ENCODE peak calls at places on chromosomes 2 and 18, in five cellular contexts. I is ACHN; A is activated naive CD4-positive, alpha-beta T cell treated with anti-CD3 and anti-CD28 coated beads, Interleukin-2, amount 50 U/mL, for 16 hours; K is LoVo; N is NCI-H187 treated with DMSO at 0.1 percent for 48 hours. D is an unnamed sample.

GRCh38 chr18:77103991-77104521 is 28.5 kb downstream of the MBP start:
- DNase-seq in A (no peak), N (no peak), K (no peak), I (no peak), D (no peak)

GRCh38 chr2:72118386-72118785 is 29.3 kb downstream of the CYP26B1 start:
- DNase-seq in N (no peak), I (no peak), K (no peak), A (no peak), D (no peak)

GRCh38 chr2:53768233-53768542 is 584 bp downstream of the CHAC2 start:
- DNase-seq in N (no peak), K (peak), I (peak), A (peak), D (peak)

GRCh38 chr2:1656326-1656960 is 87.9 kb downstream of the PXDN start:
- DNase-seq in K (no peak), A (no peak), N (no peak), I (peak), D (no peak)

GRCh38 chr2:160324161-160324768 is 124.2 kb upstream of the ITGB6 start:
- DNase-seq in K (peak), I (peak), A (peak), N (no peak), D (peak)

GRCh38 chr2:121699421-121700328 is 37.0 kb downstream of the NIFK start:
- DNase-seq in K (peak), N (no peak), I (peak), A (peak), D (peak)

GRCh38 chr2:231682546-231683291 is 25.6 kb upstream of the PTMA start:
- DNase-seq in I (no peak), N (no peak), K (no peak), A (no peak), D (no peak)

GRCh38 chr18:44733069-44733753 is 52.5 kb downstream of the SETBP1 start:
- DNase-seq in K (no peak), N (no peak), A (no peak), I (peak), D (no peak)

GRCh38 chr2:26017464-26018183 is 16.3 kb upstream of the RAB10 start:
- DNase-seq in K (no peak), A (no peak), N (no peak), I (no peak), D (no peak)

GRCh38 chr2:67671464-67672450 is 274.6 kb downstream of the ETAA1 start:
- DNase-seq in K (no peak), I (no peak), N (no peak), A (no peak), D (no peak)

GRCh38 chr2:112547333-112547732 is 5.1 kb downstream of the POLR1B start:
- DNase-seq in K (no peak), N (no peak), I (peak), A (no peak), D (no peak)

GRCh38 chr2:11379558-11379957 is 35.1 kb upstream of the ROCK2 start:
- DNase-seq in A (no peak), I (no peak), N (no peak), K (no peak), D (no peak)

GRCh38 chr2:46449712-46450111 is 29.7 kb upstream of the TMEM247 start:
- DNase-seq in N (no peak), K (no peak), I (no peak), A (no peak), D (no peak)

GRCh38 chr2:166539340-166540162 is 45.5 kb upstream of the SCN7A start:
- DNase-seq in I (peak), N (no peak), A (no peak), K (peak), D (no peak)

GRCh38 chr2:11406492-11407381 is 59.2 kb downstream of the E2F6 start:
- DNase-seq in K (peak), I (peak), N (no peak), A (no peak), D (no peak)

GRCh38 chr2:163644238-163644637 is 91.6 kb downstream of the FIGN start:
- DNase-seq in I (no peak), N (no peak), A (no peak), K (no peak), D (no peak)

GRCh38 chr2:9739508-9739907 is 103.8 kb upstream of the TAF1B start:
- DNase-seq in A (peak), K (peak), I (no peak), N (no peak), D (peak)

GRCh38 chr2:85326946-85327756 is 638 bp downstream of the TGOLN2 start:
- DNase-seq in A (peak), N (no peak), K (no peak), I (peak), D (peak)

GRCh38 chr2:17388790-17389189 is 129.4 kb downstream of the RAD51AP2 start:
- DNase-seq in K (no peak), I (no peak), N (no peak), A (no peak), D (no peak)

GRCh38 chr2:239688840-239689239 is 288.0 kb upstream of the HDAC4 start:
- DNase-seq in I (no peak), N (no peak), K (no peak), A (no peak), D (no peak)

GRCh38 chr18:33670052-33670451 is 92.0 kb downstream of the ASXL3 start:
- DNase-seq in K (no peak), N (no peak), I (no peak), A (no peak), D (no peak)

GRCh38 chr18:8063733-8064132 is 496.6 kb downstream of the PTPRM start:
- DNase-seq in I (no peak), A (no peak), K (no peak), N (no peak), D (no peak)

GRCh38 chr18:7020995-7021777 is 96.4 kb downstream of the LAMA1 start:
- DNase-seq in K (no peak), I (no peak), A (no peak), N (no peak), D (no peak)

GRCh38 chr18:48979944-48980890 is 29.5 kb upstream of the SMAD7 start:
- DNase-seq in A (no peak), K (peak), N (no peak), I (no peak), D (no peak)

GRCh38 chr2:128624425-128624795 is 305.7 kb upstream of the HS6ST1 start:
- DNase-seq in I (no peak), A (no peak), N (no peak), K (no peak), D (no peak)

GRCh38 chr2:39266906-39267434 is 23.2 kb upstream of the CDKL4 start:
- DNase-seq in I (no peak), K (no peak), N (no peak), A (no peak), D (no peak)

GRCh38 chr2:128754246-128754724 is 435.6 kb upstream of the HS6ST1 start:
- DNase-seq in K (no peak), A (no peak), I (no peak), N (no peak), D (no peak)

GRCh38 chr2:239343946-239344856 is 56.6 kb downstream of the HDAC4 start:
- DNase-seq in I (no peak), A (no peak), K (no peak), N (no peak), D (no peak)

GRCh38 chr2:28445448-28446258 is 50.2 kb upstream of the PLB1 start:
- DNase-seq in N (no peak), A (peak), K (peak), I (peak), D (no peak)

GRCh38 chr2:45494275-45494977 is 116.6 kb downstream of the SRBD1 start:
- DNase-seq in N (peak), I (peak), K (peak), A (no peak), D (no peak)